ENCODE peak calls at places on chromosomes 12 and 14, in four cellular contexts. M, T, I and N are unnamed samples.

GRCh38 chr14:22339277-22339676 is 249.7 kb downstream of the DAD1 start:
- DNase-seq in M (peak), T (peak), I (peak), N (no peak)

GRCh38 chr14:52032196-52032865 is 36.5 kb downstream of the NID2 start:
- DNase-seq in M (peak), T (no peak), I (no peak), N (no peak)

GRCh38 chr14:106844608-106845285 is 1318.4 kb downstream of the TMEM121 start:
- DNase-seq in M (no peak), T (peak), I (peak), N (no peak)

GRCh38 chr14:81449114-81449513 is 49.0 kb upstream of the STON2 start:
- DNase-seq in M (no peak), T (peak), I (no peak), N (no peak)

GRCh38 chr14:91303091-91303923 is 58.8 kb upstream of the GPR68 start:
- DNase-seq in M (peak), T (peak), I (no peak), N (peak)

GRCh38 chr12:10718279-10718821 is 4.8 kb downstream of the YBX3 start:
- DNase-seq in M (peak), T (no peak), I (no peak), N (peak)

GRCh38 chr12:3967556-3968160 is 94.5 kb upstream of the PARP11 start:
- DNase-seq in M (no peak), T (no peak), I (no peak), N (no peak)

GRCh38 chr14:49950275-49951250 is 57.7 kb downstream of the ARF6 start:
- DNase-seq in M (no peak), T (no peak), I (peak), N (peak)

GRCh38 chr14:78933948-78934524 is 763.9 kb downstream of the NRXN3 start:
- DNase-seq in M (peak), T (no peak), I (no peak), N (peak)

GRCh38 chr12:17108877-17109520 is 503.0 kb upstream of the LMO3 start:
- DNase-seq in M (no peak), T (no peak), I (no peak), N (peak)

GRCh38 chr14:92844220-92844619 is 50.1 kb downstream of the GOLGA5 start:
- DNase-seq in M (no peak), T (no peak), I (no peak), N (peak)

DNA sequence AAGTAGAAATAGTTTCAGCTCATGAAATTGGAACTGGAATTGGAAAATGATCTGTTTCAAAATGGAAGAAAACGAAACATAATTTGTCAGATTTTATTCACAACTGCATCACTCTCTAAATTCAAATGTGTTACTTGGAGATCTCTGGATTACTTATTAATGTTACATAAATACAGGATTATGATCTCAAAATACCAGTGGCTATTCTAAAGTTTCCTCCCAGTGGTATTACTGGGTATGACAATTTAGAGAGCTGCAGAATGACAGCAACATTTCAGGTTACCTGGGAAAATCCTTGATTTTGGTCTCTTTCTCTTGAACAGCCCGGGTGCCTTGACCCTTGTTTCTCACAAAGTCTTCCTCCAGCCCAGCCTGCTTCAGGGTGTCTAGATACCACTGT is 14.2 kb downstream of the FAM161B start:
- DNase-seq in M (peak), T (no peak), I (no peak), N (peak)
- TF ChIP-seq CTCF in M (peak), T (no peak), I (no peak), N (no peak)

GRCh38 chr14:67963960-67964359 is 144.4 kb downstream of the RAD51B start:
- DNase-seq in M (no peak), T (no peak), I (no peak), N (no peak)

GRCh38 chr14:67965684-67966083 is 146.1 kb downstream of the RAD51B start:
- DNase-seq in M (no peak), T (no peak), I (no peak), N (no peak)

GRCh38 chr14:67962215-67962644 is 142.7 kb downstream of the RAD51B start:
- DNase-seq in M (peak), T (no peak), I (no peak), N (no peak)

GRCh38 chr14:67963545-67963944 is 144.0 kb downstream of the RAD51B start:
- DNase-seq in M (no peak), T (no peak), I (no peak), N (no peak)

GRCh38 chr14:67964391-67964812 is 144.8 kb downstream of the RAD51B start:
- DNase-seq in M (peak), T (no peak), I (no peak), N (peak)
- H3K4me3 ChIP-seq in M (no peak), T (no peak), I (no peak), N (peak)

DNA sequence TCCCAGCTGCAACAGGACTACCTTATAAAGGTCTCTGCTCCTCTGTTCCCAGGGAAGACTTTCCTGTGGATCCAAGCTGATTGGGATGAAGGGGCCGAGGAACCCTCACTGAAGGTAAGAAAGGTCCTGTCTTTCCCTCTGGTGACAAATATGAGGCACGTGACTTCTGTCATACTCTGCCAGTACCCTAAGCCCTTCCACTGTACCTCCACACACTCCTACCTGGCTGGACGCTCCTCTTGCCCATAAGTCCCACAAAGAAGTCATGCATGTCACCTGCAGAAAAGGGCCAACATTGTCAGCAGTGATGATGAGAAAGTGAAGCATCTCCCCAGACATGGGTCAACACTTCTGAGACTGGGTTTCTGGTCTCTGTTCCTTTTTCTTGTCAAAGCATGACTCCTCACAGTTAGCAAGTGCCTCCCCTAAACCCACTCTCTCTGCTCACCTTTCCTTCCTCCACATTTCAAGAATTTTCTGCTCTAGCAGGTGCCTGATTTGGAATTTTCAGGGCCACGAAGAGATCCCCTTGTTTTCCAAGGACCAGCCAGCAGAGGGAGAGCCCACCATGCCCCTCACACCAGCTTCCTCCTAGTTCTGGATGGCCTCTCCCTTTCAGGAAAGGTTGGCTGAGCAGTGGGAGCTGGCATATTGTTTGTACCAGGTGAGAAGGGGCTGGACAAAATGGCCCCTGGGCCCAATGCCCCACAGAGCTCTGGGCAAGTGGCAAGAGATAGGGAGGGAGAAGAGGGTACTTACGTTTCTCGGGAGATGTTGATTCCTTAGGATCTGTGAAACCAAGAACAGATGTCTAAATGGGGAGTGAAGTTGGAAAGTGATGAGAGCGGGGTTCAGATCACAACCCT is 3.5 kb downstream of the TAC3 start:
- DNase-seq in M (no peak), T (no peak), I (no peak), N (no peak)
- TF ChIP-seq CTCF in M (no peak), T (no peak), I (no peak), N (no peak)

GRCh38 chr14:100850841-100851585 is 25.1 kb downstream of the MEG3 start:
- DNase-seq in M (peak), T (peak), I (peak), N (peak)
- H3K4me3 ChIP-seq in M (no peak), T (no peak), I (no peak), N (no peak)